ENCODE peak calls at places on chromosomes 5 and 9, in five cellular contexts. H, Z, O, K and I are unnamed samples.
A peak's percentile ranks its signal among the peaks of the same experiment; 100 is the strongest.

GRCh38 chr9:86079421-86080111 is 19.8 kb downstream of the GOLM1 start:
- DNase-seq in O (no peak), Z (no peak), K (no peak), H (no peak), I (no peak)

GRCh38 chr5:76678056-76678455 is 37.9 kb upstream of the F2R start:
- DNase-seq in Z (no peak), O (no peak), K (no peak), H (no peak), I (no peak)

GRCh38 chr5:131581710-131582109 is 53.3 kb downstream of the RAPGEF6 start:
- DNase-seq in Z (no peak), K (no peak), O (no peak), H (no peak), I (no peak)

GRCh38 chr9:123408313-123409266 is 52.6 kb downstream of the CRB2 start:
- DNase-seq in O (no peak), Z (no peak), H (no peak), K (no peak), I (no peak)

GRCh38 chr5:135850231-135850630 is 15.8 kb downstream of the SLC25A48 start:
- DNase-seq in K (no peak), Z (no peak), H (no peak), O (no peak), I (no peak)

GRCh38 chr9:128615571-128615970 is 41.1 kb downstream of the DYNC2I2 start:
- DNase-seq in O (no peak), H (no peak), Z (no peak), K (no peak), I (no peak)

GRCh38 chr9:130124471-130124870 is 47.7 kb upstream of the NCS1 start:
- DNase-seq in H (no peak), K (no peak), Z (no peak), O (no peak), I (no peak)

GRCh38 chr9:34337404-34337803 is 8.0 kb downstream of the NUDT2 start:
- DNase-seq in Z (no peak), K (no peak), H (no peak), O (no peak), I (no peak)

GRCh38 chr9:129408535-129409215 is 212.2 kb downstream of the C9orf50 start:
- DNase-seq in O (no peak), Z (no peak), H (peak; percentile 69), K (no peak), I (no peak)

GRCh38 chr5:96193946-96194345 is 232.3 kb upstream of the ELL2 start:
- DNase-seq in H (no peak), K (no peak), O (no peak), Z (no peak), I (no peak)

GRCh38 chr9:12785941-12786340 is 11.1 kb downstream of the LURAP1L start:
- DNase-seq in Z (no peak), K (no peak), H (no peak), O (no peak), I (no peak)

DNA sequence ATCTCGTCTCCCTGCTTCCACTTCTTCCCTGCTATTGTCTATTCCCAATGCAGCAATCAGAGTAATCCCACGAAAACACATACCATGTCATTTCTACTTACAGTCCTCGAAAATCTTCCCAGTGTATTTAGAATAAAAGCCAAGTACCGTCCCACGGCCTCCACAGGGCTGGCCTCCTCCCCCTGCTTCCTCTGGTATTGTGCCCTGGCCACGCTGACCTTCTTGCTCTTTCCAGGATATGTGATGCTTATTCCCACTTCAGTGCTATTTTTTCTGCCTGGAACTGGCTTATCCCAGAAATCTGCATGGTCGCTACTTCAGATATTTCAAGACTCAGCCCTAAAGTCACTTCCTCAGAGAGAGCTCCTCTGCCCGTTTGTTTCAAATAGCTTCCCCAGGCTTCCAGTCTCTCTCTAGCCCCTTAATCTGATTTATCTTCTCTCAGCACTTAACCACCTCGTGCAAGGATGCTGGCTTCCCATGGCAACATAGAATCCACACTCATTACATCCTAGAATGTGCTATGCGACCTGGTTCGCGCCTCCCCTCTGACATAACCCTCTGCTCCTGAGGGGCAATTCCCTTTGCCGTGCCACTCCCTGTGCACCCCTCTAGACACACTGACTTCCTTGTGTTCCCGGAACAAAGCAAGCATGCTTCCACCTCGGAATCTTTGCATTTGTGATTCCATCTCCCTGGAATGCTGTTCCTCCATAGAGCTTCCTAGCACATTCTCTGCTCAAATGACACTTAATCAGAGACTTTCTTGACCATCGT is 365.9 kb downstream of the ZSWIM6 start:
- DNase-seq in K (no peak), O (no peak), H (no peak), Z (no peak), I (no peak)
- H3K9me3 ChIP-seq in K (no peaks in the 10 kb centered on the region), O (no peaks in the 10 kb centered on the region), H (no peaks in the 10 kb centered on the region), Z (no peaks in the 10 kb centered on the region), I (no peaks in the 10 kb centered on the region)

DNA sequence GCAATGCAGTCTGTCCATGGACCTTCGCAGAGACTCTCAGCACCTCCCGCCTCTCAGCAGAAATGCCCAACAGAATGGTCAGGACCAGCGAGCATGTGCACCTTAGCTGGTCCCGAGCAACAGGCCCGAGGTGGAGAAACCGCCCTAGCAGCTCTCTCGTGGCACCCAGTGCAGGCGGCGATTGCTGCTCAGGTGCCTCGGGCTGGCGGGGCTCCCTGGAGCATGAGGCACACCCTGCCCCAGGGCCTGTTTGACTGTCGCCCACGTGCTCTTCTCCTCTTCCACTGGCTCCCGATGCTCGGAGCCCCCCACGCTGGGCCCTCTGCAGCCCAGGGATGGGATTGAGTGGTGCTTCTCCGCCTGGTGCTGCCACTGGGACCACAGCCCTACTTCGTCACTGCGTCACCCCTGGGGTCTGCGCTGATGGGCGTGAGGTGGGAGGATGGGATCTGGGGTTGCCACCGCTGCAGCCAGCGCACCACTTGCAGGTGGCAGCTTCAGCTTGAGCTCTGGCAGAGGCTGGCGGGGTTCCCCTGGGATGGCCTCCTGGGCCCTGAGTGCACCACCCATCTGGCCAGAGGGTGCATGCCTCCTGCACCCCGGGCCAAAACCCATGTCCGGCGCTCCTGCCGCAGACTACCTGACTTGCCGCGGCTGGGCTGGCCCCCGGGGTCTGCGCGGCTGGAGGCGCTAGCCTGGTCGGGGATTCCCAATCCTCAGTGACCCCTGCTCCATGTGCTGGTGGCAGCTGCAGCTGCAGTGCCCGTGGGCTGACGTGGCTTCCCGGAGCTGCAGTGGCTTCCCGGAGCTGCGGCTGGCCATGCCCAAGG is 244.2 kb downstream of the FOXD4L6 start:
- DNase-seq in H (no peak), Z (no peak), O (peak; percentile 47), K (no peak), I (no peak)
- H3K9me3 ChIP-seq in H (no peaks in the 10 kb centered on the region), Z (peaks cover 23% of the 10 kb centered on the region), O (peaks cover 12% of the 10 kb centered on the region), K (peaks cover 2% of the 10 kb centered on the region), I (peaks cover 9% of the 10 kb centered on the region)

DNA sequence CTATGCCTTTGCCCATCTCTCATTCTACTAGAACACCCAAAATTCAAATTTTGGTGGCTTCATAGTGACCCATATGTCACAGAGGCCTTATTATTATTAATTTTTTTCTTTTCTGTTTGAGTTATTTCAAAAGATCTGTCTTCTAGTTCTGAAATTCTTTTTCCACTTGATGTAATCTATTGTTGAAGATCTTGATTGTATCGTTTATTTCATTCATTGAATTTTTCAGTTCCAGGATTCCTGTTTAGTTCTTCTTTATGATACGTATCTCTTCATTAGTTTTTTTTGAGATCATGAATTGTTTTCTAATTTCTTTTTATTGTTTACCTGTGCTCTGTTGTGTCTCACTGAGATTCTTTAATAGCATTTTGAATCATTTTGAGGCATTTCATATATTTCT is 24.6 kb upstream of the APBA1 start:
- DNase-seq in H (no peak), K (no peak), O (no peak), Z (no peak), I (no peak)
- H3K9me3 ChIP-seq in H (no peaks in the 10 kb centered on the region), K (no peaks in the 10 kb centered on the region), O (peaks cover 8% of the 10 kb centered on the region), Z (peaks cover 9% of the 10 kb centered on the region), I (peaks cover 13% of the 10 kb centered on the region)

GRCh38 chr5:2255915-2256645 is 373.4 kb upstream of the IRX4 start:
- DNase-seq in H (no peak), K (no peak), Z (no peak), O (no peak), I (no peak)
- H3K9me3 ChIP-seq in H (no peaks in the 10 kb centered on the region), K (no peaks in the 10 kb centered on the region), Z (no peaks in the 10 kb centered on the region), O (no peaks in the 10 kb centered on the region), I (no peaks in the 10 kb centered on the region)

DNA sequence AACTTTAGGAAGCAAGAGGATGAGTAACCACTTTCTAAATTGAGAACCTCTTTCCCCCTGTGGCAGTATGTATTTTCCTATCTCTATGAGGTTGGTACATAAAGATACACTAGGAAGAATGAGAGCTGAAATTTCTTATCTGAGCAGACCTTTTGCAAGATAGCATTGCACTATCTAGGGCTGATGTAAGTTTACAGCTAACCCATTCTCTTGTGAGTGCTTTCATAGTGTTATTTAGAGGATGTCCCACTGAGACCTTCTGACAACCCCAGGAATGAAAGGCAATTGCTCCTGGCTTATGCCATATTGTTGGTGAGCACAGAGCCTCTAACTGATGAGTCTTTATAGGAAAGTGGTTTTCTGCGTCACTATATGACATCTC is 1209.3 kb upstream of the CDH6 start:
- DNase-seq in Z (no peak), K (no peak), O (no peak), H (no peak), I (no peak)
- H3K9me3 ChIP-seq in Z (peaks cover 4% of the 10 kb centered on the region), K (no peaks in the 10 kb centered on the region), O (no peaks in the 10 kb centered on the region), H (no peaks in the 10 kb centered on the region), I (no peaks in the 10 kb centered on the region)

GRCh38 chr5:165134146-165134545 is 1628.7 kb downstream of the MAT2B start:
- DNase-seq in Z (no peak), H (no peak), O (no peak), K (no peak), I (no peak)

GRCh38 chr5:165139262-165139661 is 1633.8 kb downstream of the MAT2B start:
- DNase-seq in H (no peak), Z (no peak), K (no peak), O (no peak), I (no peak)

GRCh38 chr5:165137701-165138100 is 1632.3 kb downstream of the MAT2B start:
- DNase-seq in H (no peak), K (no peak), Z (no peak), O (no peak), I (no peak)

GRCh38 chr5:165138261-165138660 is 1632.8 kb downstream of the MAT2B start:
- DNase-seq in H (no peak), K (no peak), Z (no peak), O (no peak), I (no peak)

DNA sequence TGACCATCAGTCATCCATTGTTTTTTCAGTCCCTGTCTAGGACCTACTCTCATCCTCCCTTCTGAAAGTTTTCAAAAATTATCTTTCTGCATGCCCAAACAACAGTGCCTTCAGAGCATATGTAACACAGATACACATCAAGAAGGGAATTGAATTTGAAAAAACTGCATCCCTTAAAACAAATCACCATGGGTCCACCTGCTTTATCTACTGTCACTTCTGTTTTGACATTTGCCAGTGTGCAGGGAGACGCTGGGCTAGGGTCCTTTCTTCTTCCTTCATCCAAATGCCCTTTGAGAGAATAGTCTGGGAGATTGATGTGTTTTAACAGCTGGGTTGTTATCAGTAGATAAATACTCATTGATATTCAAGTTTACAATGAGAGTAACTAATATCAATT is 1630.1 kb downstream of the MAT2B start:
- DNase-seq in K (no peak), H (no peak), Z (no peak), O (no peak), I (no peak)
- H3K9me3 ChIP-seq in K (no peaks in the 10 kb centered on the region), H (no peaks in the 10 kb centered on the region), Z (no peaks in the 10 kb centered on the region), O (no peaks in the 10 kb centered on the region), I (no peaks in the 10 kb centered on the region)

DNA sequence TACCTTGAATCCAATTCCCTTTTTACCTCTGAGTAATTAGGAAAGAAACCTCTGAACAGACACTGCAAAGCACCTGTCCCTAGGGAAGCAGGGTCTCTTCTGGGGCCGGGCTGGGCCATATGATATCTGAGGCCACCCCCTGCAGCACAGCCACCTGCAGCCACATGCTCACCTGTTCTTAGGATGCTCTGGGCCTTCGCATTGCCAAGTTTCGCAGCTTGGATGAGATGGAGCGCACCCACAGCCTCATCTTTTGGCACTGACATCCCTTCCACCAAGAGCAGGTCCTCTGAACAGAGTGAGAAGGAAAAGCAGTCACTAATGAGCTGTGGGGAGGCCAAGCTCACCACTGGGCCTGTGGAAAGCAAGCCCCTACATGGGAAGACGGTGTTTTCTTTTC is 27.3 kb downstream of the CLTA start:
- DNase-seq in O (no peak), Z (no peak), H (no peak), K (no peak), I (no peak)
- H3K9me3 ChIP-seq in O (no peaks in the 10 kb centered on the region), Z (no peaks in the 10 kb centered on the region), H (no peaks in the 10 kb centered on the region), K (peaks cover under 1% of the 10 kb centered on the region), I (peaks cover 7% of the 10 kb centered on the region)

GRCh38 chr5:141351591-141351990 is 1.7 kb downstream of the PCDHGB1 start:
- DNase-seq in Z (no peak), K (no peak), O (no peak), H (no peak), I (no peak)
- H3K9me3 ChIP-seq in Z (peaks cover 7% of the 10 kb centered on the region), K (no peaks in the 10 kb centered on the region), O (peaks cover 4% of the 10 kb centered on the region), H (no peaks in the 10 kb centered on the region), I (no peaks in the 10 kb centered on the region)